ENCODE peak calls at places on chromosomes 5 and 9, in five cellular contexts. A is GM23338, R is PC-9, P is lower lobe of right lung, T is suprapubic skin. L is an unnamed sample.

GRCh38 chr5:39755986-39756385 is 331.2 kb upstream of the DAB2 start:
- DNase-seq in R (peak; percentile 75), T (no peak), A (peak; percentile 21), P (no peak), L (no peak)

GRCh38 chr5:96527826-96528225 is 94.8 kb upstream of the PCSK1 start:
- DNase-seq in T (no peak), A (no peak), P (no peak), R (no peak), L (no peak)

GRCh38 chr5:59789894-59790293 is 103.6 kb downstream of the PDE4D start:
- DNase-seq in A (no peak), P (no peak), T (no peak), R (no peak), L (no peak)

GRCh38 chr9:12846035-12846434 is 71.2 kb downstream of the LURAP1L start:
- DNase-seq in T (no peak), R (no peak), P (no peak), A (no peak), L (no peak)

GRCh38 chr9:133823189-133824105 is 85.3 kb upstream of the SARDH start:
- DNase-seq in R (no peak), T (no peak), P (no peak), A (no peak), L (no peak)

GRCh38 chr9:68981825-68982224 is 32.1 kb downstream of the PRKACG start:
- DNase-seq in R (no peak), A (peak; percentile 33), T (no peak), P (no peak), L (no peak)

GRCh38 chr9:82810902-82811301 is 252.0 kb downstream of the RASEF start:
- DNase-seq in A (peak; percentile 78), T (no peak), R (peak; percentile 75), P (no peak), L (no peak)

GRCh38 chr9:31445357-31445756 is 939.1 kb upstream of the ACO1 start:
- DNase-seq in A (no peak), P (no peak), R (no peak), T (no peak), L (no peak)

GRCh38 chr5:103469288-103470065 is 93.1 kb downstream of the NUDT12 start:
- DNase-seq in A (no peak), R (no peak), T (no peak), P (no peak), L (no peak)

GRCh38 chr9:126638571-126639132 is 24.9 kb downstream of the LMX1B start:
- DNase-seq in R (no peak), P (no peak), T (no peak), A (peak; percentile 84), L (no peak)

GRCh38 chr9:101463397-101463796 is 27.8 kb upstream of the ALDOB start:
- DNase-seq in P (no peak), A (no peak), T (no peak), R (no peak), L (no peak)

GRCh38 chr5:2052687-2053086 is 170.0 kb upstream of the IRX4 start:
- DNase-seq in R (no peak), T (no peak), P (no peak), A (peak; percentile 13), L (no peak)

GRCh38 chr5:148884339-148885020 is 58.1 kb downstream of the ADRB2 start:
- DNase-seq in T (no peak), A (no peak), R (no peak), P (no peak), L (no peak)

GRCh38 chr5:65535529-65535987 is 27.4 kb downstream of the CENPK start:
- DNase-seq in T (no peak), A (no peak), P (no peak), R (no peak), L (no peak)

GRCh38 chr5:54701179-54701578 is 183.6 kb downstream of the SNX18 start:
- DNase-seq in A (peak; percentile 24), T (no peak), P (peak; percentile 61), R (peak; percentile 100), L (peak; percentile 49)

GRCh38 chr5:143229426-143229895 is 174.0 kb downstream of the NR3C1 start:
- DNase-seq in P (no peak), T (no peak), R (no peak), A (no peak), L (no peak)

GRCh38 chr5:122150128-122150685 is 20.9 kb downstream of the ZNF474 start:
- DNase-seq in P (no peak), A (no peak), T (no peak), R (no peak), L (no peak)

GRCh38 chr5:160181965-160182622 is 47.2 kb upstream of the FABP6 start:
- DNase-seq in P (no peak), A (no peak), R (no peak), T (no peak), L (no peak)

GRCh38 chr5:138543730-138544104 is 681 bp upstream of the ETF1 start:
- DNase-seq in P (no peak), R (no peak), T (peak; percentile 91), A (no peak), L (no peak)

GRCh38 chr5:135025730-135026644 is 8.0 kb downstream of the PITX1 start:
- DNase-seq in T (no peak), R (no peak), A (no peak), P (peak; percentile 25), L (no peak)

GRCh38 chr5:10103098-10103497 is 146.6 kb downstream of the ATPSCKMT start:
- DNase-seq in R (no peak), T (no peak), A (peak; percentile 94), P (no peak), L (no peak)

GRCh38 chr9:83271665-83272071 is 208.7 kb upstream of the RASEF start:
- DNase-seq in A (no peak), T (no peak), R (no peak), P (no peak), L (no peak)

GRCh38 chr9:35776018-35776417 is 15.4 kb upstream of the NPR2 start:
- DNase-seq in P (no peak), R (no peak), A (no peak), T (no peak), L (no peak)

GRCh38 chr5:55625603-55625875 is 86.6 kb downstream of the SLC38A9 start:
- DNase-seq in R (no peak), P (no peak), A (peak; percentile 65), T (no peak), L (no peak)

GRCh38 chr5:115977988-115978387 is 15.7 kb downstream of the LVRN start:
- DNase-seq in T (no peak), P (no peak), R (peak; percentile 49), A (no peak), L (no peak)

GRCh38 chr5:91438871-91439270 is 55.8 kb upstream of the ARRDC3 start:
- DNase-seq in T (no peak), A (peak; percentile 63), P (no peak), R (no peak), L (no peak)

GRCh38 chr9:123073441-123073840 is 40.0 kb downstream of the GPR21 start:
- DNase-seq in T (no peak), P (no peak), A (peak; percentile 40), R (no peak), L (no peak)
- H3K4me3 ChIP-seq in T (no peak overlapping the region), P (no peak overlapping the region), A (peak overlapping the region; percentile 6), R (no peak overlapping the region), L (no peak overlapping the region)

GRCh38 chr5:171610053-171610452 is 175.6 kb upstream of the SMIM23 start:
- DNase-seq in A (no peak), R (no peak), P (no peak), T (peak; percentile 2), L (no peak)

GRCh38 chr5:171604195-171604594 is 181.4 kb upstream of the SMIM23 start:
- DNase-seq in P (no peak), A (no peak), R (no peak), T (no peak), L (no peak)

GRCh38 chr5:171610686-171611085 is 174.9 kb upstream of the SMIM23 start:
- DNase-seq in A (no peak), T (peak; percentile 28), R (no peak), P (no peak), L (no peak)

GRCh38 chr5:171607863-171608262 is 177.8 kb upstream of the SMIM23 start:
- DNase-seq in T (no peak), P (no peak), R (no peak), A (no peak), L (no peak)

GRCh38 chr5:171606414-171607024 is 179.1 kb upstream of the SMIM23 start:
- DNase-seq in R (no peak), P (no peak), T (no peak), A (peak; percentile 43), L (no peak)
- TF ChIP-seq CTCF in R (peak; percentile 69), P (no peak), T (no peak), A (peak; percentile 78), L (peak; percentile 10)

GRCh38 chr9:19074836-19075235 is 25.6 kb downstream of the RRAGA start:
- DNase-seq in R (peak; percentile 79), P (no peak), A (no peak), T (no peak), L (no peak)

GRCh38 chr9:19074229-19074628 is 25.0 kb downstream of the RRAGA start:
- DNase-seq in A (no peak), P (no peak), T (no peak), R (no peak), L (no peak)
- H3K36me3 ChIP-seq in A (peaks cover 57% of the 10 kb centered on the region), P (peaks cover 84% of the 10 kb centered on the region), T (peaks cover 78% of the 10 kb centered on the region), R (peaks cover 7% of the 10 kb centered on the region), L (peaks cover 65% of the 10 kb centered on the region)

GRCh38 chr9:129258124-129258822 is 80.2 kb upstream of the IER5L start:
- DNase-seq in T (peak; percentile 96), P (peak; percentile 92), A (peak; percentile 99), R (peak; percentile 78), L (peak; percentile 93)
- H3K4me3 ChIP-seq in T (peak overlapping the region; percentile 39), P (peak overlapping the region; percentile 41), A (peak overlapping the region; percentile 47), R (peak overlapping the region; percentile 50), L (peak overlapping the region; percentile 20)

L was measured in ascending aorta.